ENCODE peak calls at places on chromosomes 1 and 21, in five cellular contexts. V is GM23338; L is stimulated activated CD8-positive, alpha-beta memory T cell treated with anti-CD3 and anti-CD28 coated beads, Interleukin-7, amount 100 ng/mL, for 1 hour; C is ecto neural progenitor cell; J is fibroblast of the conjunctiva. U is an unnamed sample.

GRCh38 chr1:21106709-21107108 is 70.0 kb downstream of the EIF4G3 start:
- DNase-seq in C (no peak), V (no peak), L (no peak), J (no peak), U (no peak)

GRCh38 chr1:89566761-89567174 is 42.1 kb downstream of the LRRC8B start:
- DNase-seq in C (no peak), V (peak), L (no peak), J (no peak), U (no peak)

GRCh38 chr1:150925080-150925479 is 1.1 kb upstream of the SETDB1 start:
- DNase-seq in L (no peak), V (peak), J (no peak), C (no peak), U (no peak)

GRCh38 chr1:208233546-208233945 is 10.6 kb downstream of the PLXNA2 start:
- DNase-seq in C (peak), V (peak), J (no peak), L (no peak), U (no peak)

GRCh38 chr1:154874465-154874864 is 4.4 kb upstream of the KCNN3 start:
- DNase-seq in L (no peak), C (no peak), J (no peak), V (no peak), U (no peak)

GRCh38 chr1:158371188-158371953 is 17.7 kb downstream of the CD1E start:
- DNase-seq in C (no peak), V (no peak), L (no peak), J (no peak), U (no peak)

GRCh38 chr21:45822429-45823099 is 159.0 kb upstream of the COL6A1 start:
- DNase-seq in J (no peak), L (no peak), C (peak), V (peak), U (no peak)

GRCh38 chr1:232891656-232892317 is 58.6 kb upstream of the NTPCR start:
- DNase-seq in L (no peak), V (no peak), J (no peak), C (no peak), U (no peak)

GRCh38 chr1:32715901-32716311 is 13.3 kb upstream of the SYNC start:
- DNase-seq in J (no peak), V (no peak), C (no peak), L (no peak), U (no peak)

GRCh38 chr1:109850194-109850593 is 60.5 kb upstream of the CSF1 start:
- DNase-seq in C (no peak), V (no peak), J (no peak), L (no peak), U (no peak)

GRCh38 chr1:240234477-240235225 is 143.0 kb downstream of the FMN2 start:
- DNase-seq in C (no peak), V (no peak), L (no peak), J (no peak), U (no peak)

GRCh38 chr1:26020941-26021646 is 481 bp upstream of the EXTL1 start:
- DNase-seq in J (no peak), L (no peak), V (no peak), C (no peak), U (no peak)

U was measured in NCI-H1048.